ENCODE peak calls at places on chromosomes 4 and X, in six cellular contexts. N, T, C, M, A and X are unnamed samples.

GRCh38 chr4:135515295-135515694 is 1313.7 kb upstream of the PABPC4L start:
- DNase-seq in M (no peak), N (no peak), C (no peak), T (peak), A (no peak), X (peak)

GRCh38 chrX:40501456-40501855 is 79.3 kb upstream of the ATP6AP2 start:
- DNase-seq in M (no peak), T (no peak), A (no peak), C (no peak), N (no peak), X (no peak)

GRCh38 chr4:184689681-184690080 is 40.1 kb downstream of the PRIMPOL start:
- DNase-seq in M (no peak), C (no peak), A (no peak), T (peak), N (no peak), X (no peak)

GRCh38 chr4:111641813-111642579 is 503.3 kb upstream of the FAM241A start:
- DNase-seq in T (peak), M (no peak), N (peak), C (no peak), A (no peak), X (peak)

GRCh38 chrX:74537011-74537390 is 77.4 kb downstream of the RLIM start:
- DNase-seq in C (no peak), N (no peak), M (no peak), T (peak), A (no peak), X (peak)

GRCh38 chrX:28880136-28880535 is 292.9 kb downstream of the IL1RAPL1 start:
- DNase-seq in M (no peak), A (no peak), T (no peak), N (no peak), C (no peak), X (no peak)

GRCh38 chr4:159837071-159837470 is 734.2 kb downstream of the RAPGEF2 start:
- DNase-seq in N (no peak), A (no peak), M (no peak), T (no peak), C (no peak), X (no peak)

GRCh38 chr4:113625902-113626301 is 135.6 kb downstream of the CAMK2D start:
- DNase-seq in M (no peak), N (no peak), T (no peak), C (no peak), A (no peak), X (no peak)

GRCh38 chr4:153822316-153822715 is 33.4 kb upstream of the SFRP2 start:
- DNase-seq in N (no peak), T (no peak), C (no peak), M (no peak), A (no peak), X (no peak)

GRCh38 chrX:78708171-78708570 is 39.3 kb upstream of the LPAR4 start:
- DNase-seq in C (no peak), A (no peak), T (peak), M (no peak), N (no peak), X (peak)

GRCh38 chr4:159417006-159417405 is 314.1 kb downstream of the RAPGEF2 start:
- DNase-seq in T (no peak), M (no peak), N (no peak), C (no peak), A (no peak), X (no peak)

GRCh38 chrX:139831689-139832456 is 101.0 kb downstream of the ATP11C start:
- DNase-seq in M (no peak), A (no peak), T (peak), C (no peak), N (no peak), X (peak)

GRCh38 chr4:38177035-38177791 is 217.0 kb downstream of the PTTG2 start:
- DNase-seq in C (no peak), M (no peak), A (peak), N (no peak), T (no peak), X (peak)

GRCh38 chr4:182874158-182874855 is 42.9 kb downstream of the DCTD start:
- DNase-seq in M (no peak), C (no peak), T (no peak), N (no peak), A (no peak), X (no peak)

GRCh38 chrX:87516716-87517115 is 886 bp upstream of the KLHL4 start:
- DNase-seq in T (no peak), M (no peak), N (no peak), A (no peak), C (no peak), X (peak)

GRCh38 chr4:101200561-101200960 is 146.8 kb downstream of the PPP3CA start:
- DNase-seq in A (no peak), C (no peak), T (peak), N (no peak), M (no peak), X (peak)

GRCh38 chr4:148495463-148495862 is 53.2 kb upstream of the NR3C2 start:
- DNase-seq in A (no peak), T (no peak), M (no peak), C (no peak), N (no peak), X (no peak)

GRCh38 chrX:103773445-103773844 is 3.2 kb upstream of the PLP1 start:
- DNase-seq in M (peak), C (no peak), T (no peak), A (no peak), N (peak), X (no peak)

GRCh38 chr4:104394409-104394813 is 100.3 kb downstream of the CXXC4 start:
- DNase-seq in C (peak), N (peak), M (peak), A (no peak), T (no peak), X (no peak)

GRCh38 chrX:21840199-21840557 is 761 bp downstream of the MBTPS2 start:
- DNase-seq in C (no peak), N (no peak), A (no peak), T (peak), M (no peak), X (peak)

GRCh38 chr4:153873741-153874140 is 84.9 kb upstream of the SFRP2 start:
- DNase-seq in A (no peak), T (no peak), C (no peak), N (no peak), M (no peak), X (no peak)

GRCh38 chr4:78336093-78336943 is 215.3 kb upstream of the ANXA3 start:
- DNase-seq in C (no peak), A (no peak), T (no peak), N (no peak), M (no peak), X (no peak)

GRCh38 chr4:9762823-9763475 is 18.5 kb upstream of the DRD5 start:
- DNase-seq in C (no peak), N (peak), T (peak), M (peak), A (no peak), X (peak)

GRCh38 chrX:145213504-145213903 is 33.8 kb upstream of the SPANXN1 start:
- DNase-seq in A (no peak), C (no peak), T (no peak), N (no peak), M (no peak), X (no peak)

GRCh38 chr4:185839204-185839712 is 27.3 kb upstream of the SORBS2 start:
- DNase-seq in N (no peak), M (no peak), T (peak), C (peak), A (peak), X (peak)

GRCh38 chrX:20144491-20144890 is 2.9 kb upstream of the EIF1AX start:
- DNase-seq in N (no peak), T (peak), C (no peak), A (no peak), M (no peak), X (peak)